ENCODE peak calls at places on chromosomes 4 and X, in seven cellular contexts. One of them, this sample, is unnamed.
A peak's percentile ranks its signal among the peaks of the same experiment; 100 is the strongest.

GRCh38 chr4:105061720-105062119 is 85.0 kb upstream of the TET2 start:
- DNase-seq in WTC11: no peak
- DNase-seq in GF-D8: peak; percentile 78
- DNase-seq in lower lobe of right lung: no peak
- DNase-seq in smooth muscle cell of the brain vasculature: no peak
- DNase-seq in right cardiac atrium: no peak
- DNase-seq in H54: no peak
- DNase-seq in this sample: no peak

GRCh38 chr4:1978741-1979476 is 29.9 kb downstream of the NELFA start:
- DNase-seq in WTC11: no peak
- DNase-seq in GF-D8: no peak
- DNase-seq in lower lobe of right lung: no peak
- DNase-seq in smooth muscle cell of the brain vasculature: no peak
- DNase-seq in right cardiac atrium: no peak
- DNase-seq in H54: no peak
- DNase-seq in this sample: no peak

GRCh38 chr4:111031180-111031579 is 408.3 kb upstream of the PITX2 start:
- DNase-seq in WTC11: no peak
- DNase-seq in GF-D8: no peak
- DNase-seq in lower lobe of right lung: no peak
- DNase-seq in smooth muscle cell of the brain vasculature: no peak
- DNase-seq in right cardiac atrium: no peak
- DNase-seq in H54: no peak
- DNase-seq in this sample: no peak

GRCh38 chr4:15963001-15963451 is at the start of gene FGFBP2:
- DNase-seq in WTC11: peak; percentile 73
- DNase-seq in GF-D8: peak; percentile 3
- DNase-seq in lower lobe of right lung: peak; percentile 59
- DNase-seq in smooth muscle cell of the brain vasculature: peak; percentile 12
- DNase-seq in right cardiac atrium: peak; percentile 50
- DNase-seq in H54: no peak
- DNase-seq in this sample: no peak

GRCh38 chr4:70623301-70623700 is 5.2 kb upstream of the ENAM start:
- DNase-seq in WTC11: no peak
- DNase-seq in GF-D8: no peak
- DNase-seq in lower lobe of right lung: no peak
- DNase-seq in smooth muscle cell of the brain vasculature: no peak
- DNase-seq in right cardiac atrium: no peak
- DNase-seq in H54: no peak
- DNase-seq in this sample: no peak

GRCh38 chr4:26204911-26205368 is 115.9 kb upstream of the RBPJ start:
- DNase-seq in WTC11: peak; percentile 22
- DNase-seq in GF-D8: no peak
- DNase-seq in lower lobe of right lung: no peak
- DNase-seq in smooth muscle cell of the brain vasculature: no peak
- DNase-seq in right cardiac atrium: peak; percentile 49
- DNase-seq in H54: no peak
- DNase-seq in this sample: peak; percentile 50

GRCh38 chrX:39677585-39677984 is 420.2 kb downstream of the BCOR start:
- DNase-seq in WTC11: no peak
- DNase-seq in GF-D8: no peak
- DNase-seq in lower lobe of right lung: no peak
- DNase-seq in smooth muscle cell of the brain vasculature: no peak
- DNase-seq in right cardiac atrium: no peak
- DNase-seq in H54: no peak
- DNase-seq in this sample: no peak

GRCh38 chr4:22203436-22204011 is 255.0 kb upstream of the KCNIP4 start:
- DNase-seq in WTC11: no peak
- DNase-seq in GF-D8: no peak
- DNase-seq in lower lobe of right lung: no peak
- DNase-seq in smooth muscle cell of the brain vasculature: no peak
- DNase-seq in right cardiac atrium: no peak
- DNase-seq in H54: no peak
- DNase-seq in this sample: no peak

GRCh38 chr4:73811841-73812240 is 24.6 kb upstream of the CXCL6 start:
- DNase-seq in WTC11: no peak
- DNase-seq in GF-D8: no peak
- DNase-seq in lower lobe of right lung: no peak
- DNase-seq in smooth muscle cell of the brain vasculature: no peak
- DNase-seq in right cardiac atrium: no peak
- DNase-seq in H54: no peak
- DNase-seq in this sample: no peak

GRCh38 chrX:136580316-136580715 is 48.3 kb downstream of the VGLL1 start:
- DNase-seq in WTC11: no peak
- DNase-seq in GF-D8: no peak
- DNase-seq in lower lobe of right lung: no peak
- DNase-seq in smooth muscle cell of the brain vasculature: no peak
- DNase-seq in right cardiac atrium: no peak
- DNase-seq in H54: no peak
- DNase-seq in this sample: no peak

GRCh38 chrX:17537652-17538301 is 162.8 kb downstream of the NHS start:
- DNase-seq in WTC11: no peak
- DNase-seq in GF-D8: no peak
- DNase-seq in lower lobe of right lung: no peak
- DNase-seq in smooth muscle cell of the brain vasculature: no peak
- DNase-seq in right cardiac atrium: no peak
- DNase-seq in H54: no peak
- DNase-seq in this sample: no peak

GRCh38 chr4:59904331-59904730 is 1295.8 kb upstream of the ADGRL3 start:
- DNase-seq in WTC11: no peak
- DNase-seq in GF-D8: no peak
- DNase-seq in lower lobe of right lung: no peak
- DNase-seq in smooth muscle cell of the brain vasculature: no peak
- DNase-seq in right cardiac atrium: no peak
- DNase-seq in H54: no peak
- DNase-seq in this sample: no peak

GRCh38 chr4:94892051-94892450 is 134.3 kb downstream of the BMPR1B start:
- DNase-seq in WTC11: no peak
- DNase-seq in GF-D8: no peak
- DNase-seq in lower lobe of right lung: no peak
- DNase-seq in smooth muscle cell of the brain vasculature: no peak
- DNase-seq in right cardiac atrium: no peak
- DNase-seq in H54: no peak
- DNase-seq in this sample: no peak

GRCh38 chrX:38561951-38562719 is 793 bp downstream of the TSPAN7 start:
- DNase-seq in WTC11: peak; percentile 19
- DNase-seq in GF-D8: no peak
- DNase-seq in lower lobe of right lung: peak; percentile 44
- DNase-seq in smooth muscle cell of the brain vasculature: no peak
- DNase-seq in right cardiac atrium: peak; percentile 22
- DNase-seq in H54: no peak
- DNase-seq in this sample: peak; percentile 85

This sample was measured in NCI-H524.